ENCODE peak calls at places on chromosomes 13 and 19, in four cellular contexts. S, L, Q and X are unnamed samples.

GRCh38 chr19:14114854-14115253 is 2.7 kb downstream of the PRKACA start:
- DNase-seq in S (peak), L (peak), Q (no peak), X (peak)

GRCh38 chr13:25112856-25113255 is 16.9 kb downstream of the PABPC3 start:
- DNase-seq in S (no peak), L (no peak), Q (no peak), X (no peak)

GRCh38 chr19:7789447-7789846 is 26.4 kb downstream of the CLEC4M start:
- DNase-seq in S (peak), L (peak), Q (no peak), X (no peak)

GRCh38 chr19:22901431-22902130 is 69.5 kb downstream of the ZNF723 start:
- DNase-seq in S (no peak), L (no peak), Q (no peak), X (no peak)

GRCh38 chr19:4304509-4305252 is at the start of gene FSD1:
- DNase-seq in S (peak), L (peak), Q (no peak), X (peak)

GRCh38 chr13:99971576-99972189 is at the start of gene ZIC5:
- DNase-seq in S (peak), L (no peak), Q (no peak), X (peak)

GRCh38 chr19:42252365-42253244 is 2.3 kb downstream of the ERF start:
- DNase-seq in S (no peak), L (no peak), Q (no peak), X (no peak)

GRCh38 chr13:89852570-89852969 is 1494.9 kb upstream of the MIR17HG start:
- DNase-seq in S (no peak), L (no peak), Q (no peak), X (no peak)

GRCh38 chr19:4390017-4390861 is 10.1 kb downstream of the SH3GL1 start:
- DNase-seq in S (peak), L (no peak), Q (no peak), X (peak)

GRCh38 chr19:54428323-54429175 is 13.3 kb downstream of the TTYH1 start:
- DNase-seq in S (no peak), L (no peak), Q (no peak), X (no peak)

GRCh38 chr19:54425382-54425723 is 10.1 kb downstream of the TTYH1 start:
- DNase-seq in S (no peak), L (no peak), Q (no peak), X (no peak)

GRCh38 chr19:54424660-54425381 is 9.6 kb downstream of the TTYH1 start:
- DNase-seq in S (no peak), L (peak), Q (no peak), X (no peak)

GRCh38 chr19:54427586-54427985 is 12.3 kb downstream of the TTYH1 start:
- DNase-seq in S (no peak), L (peak), Q (no peak), X (no peak)

GRCh38 chr19:54426291-54426918 is 11.1 kb downstream of the TTYH1 start:
- DNase-seq in S (no peak), L (peak), Q (no peak), X (no peak)
- TF ChIP-seq ELF4 in S (no peak), L (no peak), Q (no peak), X (no peak)

GRCh38 chr13:48591889-48592725 is 59.2 kb upstream of the RCBTB2 start:
- DNase-seq in S (no peak), L (no peak), Q (no peak), X (no peak)

GRCh38 chr13:48596128-48596429 is 57.6 kb upstream of the CYSLTR2 start:
- DNase-seq in S (no peak), L (no peak), Q (no peak), X (no peak)

GRCh38 chr13:48595330-48596127 is 58.2 kb upstream of the CYSLTR2 start:
- DNase-seq in S (peak), L (peak), Q (peak), X (peak)

GRCh38 chr13:48594080-48594815 is 59.5 kb upstream of the CYSLTR2 start:
- DNase-seq in S (no peak), L (no peak), Q (no peak), X (no peak)

GRCh38 chr13:48593551-48593950 is 60.2 kb upstream of the CYSLTR2 start:
- DNase-seq in S (no peak), L (no peak), Q (no peak), X (no peak)
- TF ChIP-seq ELF4 in S (no peak), L (no peak), Q (no peak), X (no peak)

GRCh38 chr13:56864451-56864850 is 276.3 kb upstream of the PRR20A start:
- DNase-seq in S (no peak), L (no peak), Q (no peak), X (no peak)

DNA sequence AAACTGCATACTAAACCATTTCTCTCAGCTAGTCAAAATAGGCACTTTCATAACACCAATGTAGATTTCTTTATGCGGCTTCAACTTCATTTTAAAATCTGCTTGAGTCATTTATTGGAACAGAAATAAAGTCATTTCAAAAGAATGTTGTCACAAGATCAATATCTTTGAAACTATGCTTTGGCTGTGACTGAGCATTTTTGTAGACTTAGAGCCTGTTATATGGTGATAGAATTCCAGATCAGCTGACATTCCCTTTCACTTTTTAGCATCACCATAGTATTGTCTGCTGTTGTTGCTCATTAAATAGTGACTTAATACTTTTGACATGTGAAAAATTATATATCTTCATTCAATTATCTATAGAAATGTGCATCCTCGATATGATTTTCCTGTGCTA is 279.2 kb upstream of the PRR20A start:
- DNase-seq in S (no peak), L (no peak), Q (peak), X (no peak)
- TF ChIP-seq ELF4 in S (no peak), L (no peak), Q (no peak), X (no peak)

GRCh38 chr19:35090795-35091214 is 24.8 kb upstream of the FXYD3 start:
- DNase-seq in S (peak), L (no peak), Q (no peak), X (peak)

GRCh38 chr19:35088514-35088913 is 27.1 kb upstream of the FXYD3 start:
- DNase-seq in S (no peak), L (no peak), Q (no peak), X (no peak)

GRCh38 chr19:35089554-35089953 is 26.1 kb upstream of the FXYD3 start:
- DNase-seq in S (no peak), L (no peak), Q (no peak), X (no peak)

GRCh38 chr19:35087393-35087792 is 28.2 kb upstream of the FXYD3 start:
- DNase-seq in S (no peak), L (peak), Q (no peak), X (no peak)

DNA sequence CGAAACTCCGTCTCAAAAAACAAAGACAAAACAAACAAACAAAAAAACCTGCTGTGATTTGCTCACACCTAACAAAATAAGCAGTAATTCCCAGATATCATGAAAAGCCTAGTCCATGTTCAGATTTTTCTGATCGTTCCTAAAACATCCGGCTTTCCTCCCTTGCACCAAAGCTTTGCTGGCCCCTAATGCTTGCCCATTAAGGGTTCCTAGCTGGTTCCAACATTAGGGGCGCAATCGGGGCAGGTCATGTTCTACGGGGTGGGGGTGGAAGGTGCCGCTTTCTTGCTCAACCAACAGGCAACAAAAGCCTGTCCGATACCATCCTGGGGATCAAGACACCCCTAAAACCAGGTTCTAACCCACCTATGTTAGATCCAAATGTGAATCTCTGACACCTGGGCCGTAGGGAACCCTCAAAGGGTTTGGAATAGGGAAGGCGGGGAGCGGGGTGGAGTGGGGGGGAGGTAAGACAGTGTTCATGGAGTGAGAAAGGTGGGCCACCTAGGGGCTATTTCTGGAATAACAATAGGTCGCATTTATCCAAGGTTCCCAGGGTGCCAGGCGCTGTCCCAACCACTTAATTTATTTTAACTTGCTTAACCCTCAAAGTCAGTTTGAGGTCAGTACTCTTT is 25.3 kb upstream of the FXYD3 start:
- DNase-seq in S (peak), L (peak), Q (peak), X (peak)
- TF ChIP-seq ELF4 in S (no peak), L (no peak), Q (no peak), X (no peak)

GRCh38 chr13:48110132-48110868 is 15.4 kb upstream of the MED4 start:
- DNase-seq in S (no peak), L (no peak), Q (no peak), X (no peak)
- TF ChIP-seq ELF4 in S (no peak), L (no peak), Q (no peak), X (no peak)

DNA sequence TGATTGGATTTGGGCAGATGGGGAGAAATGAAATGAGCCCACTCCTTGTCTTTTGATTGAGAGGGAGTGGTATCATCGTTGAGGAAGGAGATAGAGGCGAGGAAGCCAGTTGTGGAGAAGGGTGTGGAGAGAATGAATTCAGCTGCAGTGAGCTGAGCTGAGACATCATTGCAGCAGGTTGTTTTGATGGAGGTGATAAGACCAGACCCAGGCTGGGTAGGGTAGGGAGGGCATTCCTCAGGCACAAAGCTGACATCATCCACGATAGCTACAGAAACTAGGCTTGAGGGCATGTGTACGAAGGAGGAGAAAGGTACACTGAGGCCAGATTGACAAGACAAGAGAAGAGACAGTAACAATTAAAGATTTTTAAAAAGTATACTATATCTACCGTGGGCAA is 1500.9 kb upstream of the SLC10A2 start:
- DNase-seq in S (no peak), L (no peak), Q (no peak), X (no peak)
- TF ChIP-seq ELF4 in S (no peak), L (no peak), Q (no peak), X (no peak)